ENCODE peak calls at places on chromosomes 16 and 17, in five cellular contexts. V, Q, X, U and B are unnamed samples.

GRCh38 chr16:58336332-58337089 is 41.7 kb upstream of the PRSS54 start:
- DNase-seq in V (peak), Q (peak), X (peak), U (peak), B (peak)

GRCh38 chr17:41417576-41418015 is 6.8 kb downstream of the KRT37 start:
- DNase-seq in V (no peak), Q (no peak), X (peak), U (no peak), B (no peak)

GRCh38 chr16:89375686-89376085 is 114.7 kb downstream of the ANKRD11 start:
- DNase-seq in V (peak), Q (no peak), X (no peak), U (no peak), B (no peak)

GRCh38 chr17:20114466-20114865 is 105.3 kb downstream of the SPECC1 start:
- DNase-seq in V (no peak), Q (no peak), X (no peak), U (no peak), B (no peak)

GRCh38 chr17:63932008-63932561 is at the start of gene CD79B:
- DNase-seq in V (no peak), Q (no peak), X (no peak), U (no peak), B (no peak)

GRCh38 chr16:75919664-75920063 is 193.4 kb upstream of the CPHXL start:
- DNase-seq in V (no peak), Q (no peak), X (no peak), U (no peak), B (no peak)

GRCh38 chr16:89277641-89278341 is 60.3 kb downstream of the ZNF778 start:
- DNase-seq in V (no peak), Q (peak), X (no peak), U (no peak), B (no peak)

GRCh38 chr17:79109584-79109983 is 35.0 kb downstream of the ENGASE start:
- DNase-seq in V (no peak), Q (no peak), X (peak), U (no peak), B (peak)

GRCh38 chr16:20904507-20905079 is 4.0 kb downstream of the LYRM1 start:
- DNase-seq in V (no peak), Q (no peak), X (no peak), U (peak), B (no peak)

GRCh38 chr16:8572919-8573724 is 17.2 kb downstream of the TMEM114 start:
- DNase-seq in V (no peak), Q (peak), X (peak), U (peak), B (no peak)

GRCh38 chr17:46790216-46790615 is 28.3 kb downstream of the WNT3 start:
- DNase-seq in V (no peak), Q (no peak), X (no peak), U (no peak), B (no peak)

GRCh38 chr17:996554-997344 is at the start of gene TIMM22:
- DNase-seq in V (peak), Q (peak), X (peak), U (peak), B (peak)

GRCh38 chr17:49063652-49064051 is 66.5 kb downstream of the IGF2BP1 start:
- DNase-seq in V (no peak), Q (no peak), X (no peak), U (no peak), B (no peak)

GRCh38 chr16:24858219-24859041 is 12.7 kb downstream of the SLC5A11 start:
- DNase-seq in V (no peak), Q (peak), X (peak), U (peak), B (peak)

GRCh38 chr17:59038734-59039133 is 67.9 kb downstream of the TRIM37 start:
- DNase-seq in V (no peak), Q (no peak), X (no peak), U (no peak), B (no peak)

GRCh38 chr17:63772801-63773271 is 561 bp downstream of the CCDC47 start:
- DNase-seq in V (no peak), Q (no peak), X (peak), U (peak), B (no peak)